ENCODE peak calls at places on chromosomes 2 and 18, in four cellular contexts. S is NCI-H226; H is stimulated activated CD8-positive, alpha-beta memory T cell treated with anti-CD3 and anti-CD28 coated beads, Interleukin-15, amount 100 ng/mL, for 48 hours; R is AG08395. A is an unnamed sample.

GRCh38 chr2:174340400-174341300 is 5.9 kb downstream of the SP9 start:
- DNase-seq in S (no peak), H (no peak), R (no peak), A (peak; percentile 40)

GRCh38 chr2:228771719-228772254 is 499.3 kb downstream of the PID1 start:
- DNase-seq in S (no peak), H (no peak), R (no peak), A (no peak)

GRCh38 chr18:13621886-13622619 is 104.3 kb downstream of the FAM210A start:
- DNase-seq in R (no peak), H (no peak), S (no peak), A (no peak)

GRCh38 chr2:54640834-54641540 is 82.5 kb upstream of the EML6 start:
- DNase-seq in S (no peak), H (no peak), R (no peak), A (no peak)

GRCh38 chr2:17733650-17734049 is 20.0 kb downstream of the SMC6 start:
- DNase-seq in H (no peak), S (no peak), R (no peak), A (no peak)

GRCh38 chr2:226431301-226431955 is 368.2 kb downstream of the IRS1 start:
- DNase-seq in S (peak; percentile 41), H (no peak), R (peak; percentile 28), A (no peak)

GRCh38 chr2:68280846-68281245 is 28.5 kb upstream of the PPP3R1 start:
- DNase-seq in R (no peak), H (no peak), S (no peak), A (no peak)

GRCh38 chr2:152477347-152478092 is 142.5 kb downstream of the FMNL2 start:
- DNase-seq in R (no peak), H (no peak), S (no peak), A (no peak)

GRCh38 chr18:66752733-66753132 is 148.8 kb upstream of the CDH19 start:
- DNase-seq in R (no peak), S (no peak), H (no peak), A (no peak)

GRCh38 chr2:28280576-28280975 is 112.1 kb upstream of the FOSL2 start:
- DNase-seq in H (no peak), S (no peak), R (no peak), A (no peak)

GRCh38 chr2:23591111-23591510 is 206.1 kb downstream of the KLHL29 start:
- DNase-seq in R (no peak), H (no peak), S (no peak), A (no peak)

GRCh38 chr2:171470129-171470528 is 36.1 kb downstream of the DCAF17 start:
- DNase-seq in S (no peak), H (no peak), R (no peak), A (no peak)

GRCh38 chr2:12340164-12340563 is 376.6 kb upstream of the TRIB2 start:
- DNase-seq in S (no peak), H (no peak), R (peak; percentile 57), A (no peak)

GRCh38 chr2:65278450-65279030 is 50.9 kb downstream of the ACTR2 start:
- DNase-seq in H (no peak), S (no peak), R (no peak), A (no peak)

GRCh38 chr18:25109484-25109883 is 242.5 kb downstream of the ZNF521 start:
- DNase-seq in H (no peak), S (no peak), R (no peak), A (no peak)

GRCh38 chr2:74602553-74603281 is 45.4 kb downstream of the M1AP start:
- DNase-seq in R (peak; percentile 54), H (no peak), S (peak; percentile 67), A (no peak)

GRCh38 chr2:131827481-131828163 is 299.9 kb downstream of the CCDC74A start:
- DNase-seq in S (no peak), R (no peak), H (no peak), A (no peak)

GRCh38 chr2:228446732-228447131 is 265.2 kb upstream of the SPHKAP start:
- DNase-seq in R (no peak), S (no peak), H (no peak), A (no peak)

GRCh38 chr2:182941939-182942338 is 75.5 kb upstream of the FRZB start:
- DNase-seq in S (no peak), H (no peak), R (no peak), A (no peak)

GRCh38 chr2:216691210-216691741 is 4.1 kb downstream of the IGFBP5 start:
- DNase-seq in R (peak; percentile 78), H (no peak), S (peak; percentile 73), A (no peak)

GRCh38 chr18:55878224-55878623 is 290.2 kb upstream of the TCF4 start:
- DNase-seq in R (no peak), S (no peak), H (no peak), A (no peak)

GRCh38 chr18:29912351-29912750 is 1130.2 kb downstream of the DSC3 start:
- DNase-seq in H (no peak), S (no peak), R (no peak), A (no peak)

GRCh38 chr18:72086421-72086820 is 457.7 kb downstream of the CBLN2 start:
- DNase-seq in S (no peak), H (no peak), R (no peak), A (no peak)

A was measured in trophoblast cell.